ENCODE peak calls at places on chromosomes 1 and 21, in four cellular contexts. F is K562, E is IMR-90, O is HepG2. V is an unnamed sample.

GRCh38 chr1:240611619-240612490 is at the start of gene GREM2:
- DNase-seq in O (no peak), E (peak), F (no peak), V (peak)

GRCh38 chr1:32274646-32275340 is 17.1 kb upstream of the HDAC1 start:
- DNase-seq in F (peak), O (no peak), E (no peak), V (no peak)

GRCh38 chr21:14487490-14488432 is 58.4 kb downstream of the SAMSN1 start:
- DNase-seq in F (no peak), E (no peak), O (no peak), V (no peak)

GRCh38 chr1:18200136-18200717 is 92.6 kb downstream of the IGSF21 start:
- DNase-seq in F (no peak), O (no peak), E (no peak), V (no peak)

GRCh38 chr1:1599030-1599916 is 662 bp downstream of the FNDC10 start:
- DNase-seq in E (peak), O (no peak), F (peak), V (no peak)

GRCh38 chr1:109277434-109278204 is 5.3 kb downstream of the PSRC1 start:
- DNase-seq in F (peak), E (peak), O (peak), V (peak)

GRCh38 chr1:99979071-99979470 is 9.3 kb downstream of the SLC35A3 start:
- DNase-seq in E (no peak), O (no peak), F (no peak), V (no peak)

GRCh38 chr1:98660941-98661543 is 479 bp upstream of the SNX7 start:
- DNase-seq in F (no peak), E (peak), O (no peak), V (no peak)

GRCh38 chr1:247288341-247288740 is 32.5 kb downstream of the VN1R5 start:
- DNase-seq in F (no peak), E (no peak), O (no peak), V (no peak)

GRCh38 chr1:55209247-55209646 is 5.9 kb downstream of the USP24 start:
- DNase-seq in O (no peak), F (no peak), E (no peak), V (no peak)

GRCh38 chr1:17696417-17697301 is 58.5 kb upstream of the ACTL8 start:
- DNase-seq in F (peak), E (peak), O (no peak), V (peak)

GRCh38 chr1:94920061-94920460 is 6.8 kb downstream of the CNN3 start:
- DNase-seq in O (peak), E (no peak), F (no peak), V (no peak)

GRCh38 chr1:15411593-15412487 is 2.2 kb downstream of the EFHD2 start:
- DNase-seq in E (peak), F (no peak), O (no peak), V (no peak)

GRCh38 chr1:233433436-233434213 is 106.1 kb downstream of the MAP3K21 start:
- DNase-seq in E (no peak), O (no peak), F (no peak), V (no peak)

GRCh38 chr1:25054526-25054925 is 124.5 kb upstream of the RUNX3 start:
- DNase-seq in O (no peak), E (no peak), F (no peak), V (no peak)

GRCh38 chr1:185170291-185170848 is 13.4 kb downstream of the SWT1 start:
- DNase-seq in E (peak), O (peak), F (peak), V (peak)

GRCh38 chr1:1684031-1684681 is 8.4 kb downstream of the SLC35E2B start:
- DNase-seq in E (no peak), F (peak), O (no peak), V (no peak)

GRCh38 chr1:26340047-26340481 is 13.9 kb downstream of the CRYBG2 start:
- DNase-seq in O (no peak), F (no peak), E (no peak), V (no peak)

GRCh38 chr1:186082235-186082937 is 292.7 kb downstream of the TPR start:
- DNase-seq in O (peak), F (peak), E (peak), V (no peak)

GRCh38 chr1:157495285-157495684 is 57.0 kb downstream of the FCRL5 start:
- DNase-seq in O (no peak), F (no peak), E (no peak), V (no peak)

GRCh38 chr1:67431869-67432578 is 1.8 kb upstream of the SERBP1 start:
- DNase-seq in E (no peak), F (peak), O (no peak), V (no peak)
- TF ChIP-seq MAFK in E (no peak), F (no peak), O (no peak), V (no peak)

GRCh38 chr1:207863893-207864535 is 46.9 kb downstream of the CD34 start:
- DNase-seq in E (no peak), F (no peak), O (no peak), V (no peak)
- TF ChIP-seq MAFK in E (no peak), F (no peak), O (no peak), V (no peak)

GRCh38 chr1:74733616-74734484 is 898 bp downstream of the TYW3 start:
- DNase-seq in O (peak), E (peak), F (peak), V (peak)
- TF ChIP-seq MAFK in O (no peak), E (no peak), F (peak), V (no peak)

GRCh38 chr1:227546598-227547313 is 16.6 kb upstream of the ZNF678 start:
- DNase-seq in O (no peak), E (no peak), F (no peak), V (no peak)
- TF ChIP-seq MAFK in O (no peak), E (no peak), F (no peak), V (no peak)

DNA sequence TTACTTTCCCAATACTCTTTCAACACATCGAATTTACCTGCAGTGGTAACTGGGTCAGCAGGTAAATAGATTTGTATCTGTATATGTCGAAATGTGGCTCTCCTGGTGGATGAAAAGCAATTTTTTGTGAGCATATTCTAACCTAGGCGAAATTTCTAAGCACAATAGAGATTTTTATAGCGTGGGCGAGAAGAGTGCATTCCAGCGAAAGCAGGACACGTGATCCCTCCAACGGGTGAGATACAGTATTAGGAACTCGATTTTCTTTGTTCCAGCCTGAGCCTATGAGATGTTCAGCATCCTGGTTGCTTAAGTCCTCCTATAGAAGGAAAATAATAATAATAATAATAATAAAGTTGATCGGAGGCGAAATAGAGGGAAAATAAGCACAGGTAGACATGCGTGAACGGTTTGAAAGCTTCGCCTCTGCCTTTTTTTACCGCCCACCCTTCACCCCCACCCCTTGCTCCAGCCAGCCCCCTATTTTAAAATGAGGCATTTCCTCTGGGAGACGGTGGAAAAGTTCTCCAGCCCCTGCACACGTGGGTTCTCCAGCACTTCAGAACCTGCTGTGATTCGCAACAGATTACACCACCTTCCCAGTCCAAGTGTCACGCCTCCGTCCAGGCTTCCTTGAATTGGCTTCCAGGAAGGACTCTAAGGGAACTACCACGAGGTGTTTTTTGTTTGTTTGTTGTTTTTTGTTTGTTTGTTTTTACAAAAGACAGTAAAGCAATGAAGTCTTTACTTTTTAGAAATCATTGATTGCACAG is 2.4 kb downstream of the LRRC7 start:
- DNase-seq in O (no peak), E (no peak), F (no peak), V (no peak)
- TF ChIP-seq MAFK in O (no peak), E (no peak), F (no peak), V (no peak)

GRCh38 chr1:74766579-74766978 is 33.6 kb downstream of the TYW3 start:
- DNase-seq in E (peak), O (no peak), F (no peak), V (no peak)

GRCh38 chr1:74763714-74764301 is 30.9 kb downstream of the TYW3 start:
- DNase-seq in O (no peak), E (peak), F (no peak), V (no peak)

GRCh38 chr1:74772945-74773344 is 40.0 kb downstream of the TYW3 start:
- DNase-seq in F (no peak), E (peak), O (peak), V (no peak)

GRCh38 chr1:74771913-74772515 is 39.1 kb downstream of the TYW3 start:
- DNase-seq in O (peak), F (peak), E (peak), V (peak)

GRCh38 chr1:74767490-74767889 is 34.5 kb downstream of the TYW3 start:
- DNase-seq in O (peak), E (peak), F (peak), V (peak)
- TF ChIP-seq MAFK in O (no peak), E (no peak), F (no peak), V (no peak)

DNA sequence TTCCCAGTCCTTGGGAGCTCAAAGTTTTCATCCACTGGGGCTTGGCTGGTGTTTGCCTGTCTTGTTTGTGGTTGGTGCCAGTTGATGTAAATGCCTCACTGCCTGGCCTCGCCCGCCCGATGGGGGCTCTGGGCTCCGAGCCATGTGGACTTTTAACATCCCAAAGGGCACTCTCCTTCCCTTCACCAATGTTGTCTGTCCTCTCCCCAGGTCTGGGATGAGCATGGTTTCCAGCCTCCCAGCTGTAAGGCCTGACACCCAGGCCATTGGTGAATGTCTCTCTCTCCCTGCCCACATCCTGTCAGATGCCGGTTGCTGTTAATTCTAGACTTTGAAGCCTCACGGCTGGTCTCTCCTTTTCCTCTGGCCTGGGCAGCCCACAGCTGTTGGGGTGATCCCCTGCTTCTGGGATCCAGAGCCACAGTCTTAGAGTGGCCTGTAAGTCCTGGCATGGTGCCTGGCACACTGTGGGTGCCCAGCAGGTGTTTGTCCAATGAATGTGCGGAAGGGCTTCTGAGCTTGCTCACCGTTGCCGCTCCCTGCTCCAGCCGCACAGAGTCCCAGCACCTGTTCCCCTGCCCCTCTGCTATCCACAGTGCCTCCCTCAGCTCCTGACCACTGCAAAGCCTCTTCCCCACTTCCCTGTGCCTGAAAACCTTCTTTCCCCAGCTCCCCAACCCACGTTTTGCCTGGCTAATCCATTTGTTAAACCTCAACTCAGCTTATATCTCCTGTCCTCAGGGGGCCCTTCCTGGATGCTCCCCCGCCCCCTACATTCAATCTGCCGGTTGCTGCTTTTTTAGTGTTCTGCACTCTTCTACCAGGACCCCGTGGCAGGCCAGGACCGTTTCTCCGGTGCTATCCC is 3.3 kb upstream of the C1orf174 start:
- DNase-seq in F (no peak), O (peak), E (no peak), V (no peak)
- TF ChIP-seq MAFK in F (no peak), O (no peak), E (no peak), V (no peak)

GRCh38 chr1:8512504-8512903 is 194.6 kb downstream of the SLC45A1 start:
- DNase-seq in O (no peak), F (no peak), E (no peak), V (no peak)
- TF ChIP-seq MAFK in O (no peak), F (no peak), E (no peak), V (no peak)

DNA sequence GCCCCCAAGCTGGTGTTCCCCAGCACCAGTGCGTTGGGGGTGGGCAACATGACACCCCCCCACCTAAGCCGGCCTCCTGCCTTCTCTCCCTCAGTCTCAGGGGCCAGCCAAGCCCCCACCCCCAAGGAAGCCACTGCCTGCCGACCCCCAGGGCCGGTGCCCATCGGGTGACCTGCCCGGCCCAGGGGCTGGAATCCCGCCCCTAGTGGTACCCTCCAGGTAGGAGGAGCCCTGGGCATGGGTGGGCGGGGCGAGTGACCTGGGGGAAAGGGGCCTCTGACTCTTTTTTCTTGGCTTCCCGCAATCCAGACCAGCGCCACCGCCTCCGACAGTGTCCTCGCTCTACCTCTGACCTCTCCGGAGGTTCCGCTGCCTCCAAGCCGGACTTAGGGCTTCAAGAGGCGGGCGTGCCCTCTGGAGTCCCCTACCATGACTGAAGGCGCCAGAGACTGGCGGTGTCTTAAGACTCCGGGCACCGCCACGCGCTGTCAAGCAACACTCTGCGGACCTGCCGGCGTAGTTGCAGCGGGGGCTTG is 1.3 kb upstream of the EFNA4 start:
- DNase-seq in O (no peak), F (peak), E (no peak), V (no peak)
- TF ChIP-seq MAFK in O (no peak), F (no peak), E (no peak), V (no peak)

GRCh38 chr1:53325326-53326087 is 2.4 kb downstream of the LRP8 start:
- DNase-seq in O (no peak), E (no peak), F (no peak), V (no peak)
- TF ChIP-seq MAFK in O (no peak), E (no peak), F (no peak), V (no peak)